ENCODE peak calls at places on chromosomes 5 and 9, in five cellular contexts. A, M, E, O and Q are unnamed samples.

GRCh38 chr5:177198738-177199137 is 65.2 kb downstream of the NSD1 start:
- DNase-seq in A (no peak), M (no peak), O (no peak), E (no peak), Q (no peak)

GRCh38 chr5:21424907-21425306 is 1428.2 kb downstream of the CDH12 start:
- DNase-seq in M (no peak), A (no peak), O (no peak), E (no peak), Q (no peak)

GRCh38 chr5:114782869-114783268 is 386.8 kb downstream of the TRIM36 start:
- DNase-seq in A (no peak), E (peak), M (peak), O (no peak), Q (peak)

GRCh38 chr9:18126776-18127175 is 347.2 kb upstream of the ADAMTSL1 start:
- DNase-seq in O (no peak), A (no peak), M (no peak), E (no peak), Q (no peak)

GRCh38 chr5:7419846-7420245 is 23.9 kb downstream of the ADCY2 start:
- DNase-seq in M (no peak), O (no peak), A (no peak), E (no peak), Q (no peak)

GRCh38 chr5:168885324-168886120 is 306.4 kb upstream of the PANK3 start:
- DNase-seq in M (peak), A (no peak), O (peak), E (no peak), Q (peak)

GRCh38 chr9:96219615-96220257 is 82.2 kb downstream of the HSD17B3 start:
- DNase-seq in E (peak), A (no peak), O (peak), M (peak), Q (peak)

GRCh38 chr5:20656262-20656661 is 668.3 kb upstream of the CDH18 start:
- DNase-seq in M (no peak), E (no peak), O (no peak), A (no peak), Q (no peak)

GRCh38 chr9:72022846-72023245 is 37.6 kb downstream of the C9orf57 start:
- DNase-seq in E (no peak), M (no peak), A (peak), O (peak), Q (no peak)

GRCh38 chr5:177968661-177969211 is 27.3 kb downstream of the PROP1 start:
- DNase-seq in O (no peak), A (no peak), E (no peak), M (no peak), Q (no peak)

GRCh38 chr5:91206734-91207133 is 176.4 kb downstream of the ARRDC3 start:
- DNase-seq in M (no peak), E (no peak), A (peak), O (peak), Q (no peak)

GRCh38 chr5:149172261-149172660 is 31.0 kb downstream of the ABLIM3 start:
- DNase-seq in E (no peak), O (peak), M (no peak), A (peak), Q (no peak)

GRCh38 chr9:136245194-136246150 is at the start of gene QSOX2:
- DNase-seq in A (peak), M (peak), E (peak), O (peak), Q (peak)

GRCh38 chr9:2260401-2261306 is 245.5 kb downstream of the SMARCA2 start:
- DNase-seq in A (peak), E (no peak), M (no peak), O (peak), Q (no peak)

GRCh38 chr9:2000314-2000713 is 14.8 kb upstream of the SMARCA2 start:
- DNase-seq in M (no peak), O (no peak), E (no peak), A (no peak), Q (no peak)

GRCh38 chr5:107670028-107670926 is 460 bp downstream of the EFNA5 start:
- DNase-seq in A (peak), O (peak), M (peak), E (no peak), Q (peak)

GRCh38 chr5:121741156-121741555 is 110.5 kb upstream of the FTMT start:
- DNase-seq in E (no peak), A (no peak), O (no peak), M (no peak), Q (no peak)

GRCh38 chr5:181100121-181101015 is 30.6 kb downstream of the OR2V1 start:
- DNase-seq in A (no peak), O (no peak), M (no peak), E (no peak), Q (no peak)

GRCh38 chr5:149959406-149960236 is 937 bp upstream of the SLC26A2 start:
- DNase-seq in M (no peak), E (no peak), A (peak), O (peak), Q (no peak)

GRCh38 chr9:109468927-109469326 is 29.2 kb downstream of the PTPN3 start:
- DNase-seq in A (no peak), M (no peak), O (no peak), E (no peak), Q (no peak)

GRCh38 chr5:154972476-154973080 is 31.7 kb downstream of the MRPL22 start:
- DNase-seq in A (peak), O (peak), E (no peak), M (peak), Q (no peak)

GRCh38 chr5:158943057-158943456 is 156.7 kb downstream of the EBF1 start:
- DNase-seq in M (peak), A (peak), E (no peak), O (peak), Q (peak)

GRCh38 chr9:125950880-125951471 is 203.8 kb downstream of the PBX3 start:
- DNase-seq in O (no peak), A (no peak), M (no peak), E (no peak), Q (no peak)

GRCh38 chr5:172443441-172444109 is 10.8 kb downstream of the SH3PXD2B start:
- DNase-seq in E (peak), M (peak), O (peak), A (peak), Q (peak)

GRCh38 chr9:22098636-22099332 is 89.7 kb upstream of the CDKN2B start:
- DNase-seq in E (no peak), O (no peak), A (no peak), M (no peak), Q (no peak)

GRCh38 chr5:28903643-28904042 is 1865.3 kb upstream of the CDH9 start:
- DNase-seq in O (no peak), A (peak), M (no peak), E (no peak), Q (no peak)

GRCh38 chr5:38500861-38501260 is 55.6 kb downstream of the LIFR start:
- DNase-seq in E (no peak), O (no peak), A (peak), M (no peak), Q (no peak)

GRCh38 chr5:81852277-81853004 is 101.5 kb upstream of the SSBP2 start:
- DNase-seq in O (peak), M (peak), A (no peak), E (peak), Q (peak)

GRCh38 chr5:160173-160510 is 31.2 kb upstream of the LRRC14B start:
- DNase-seq in M (no peak), E (no peak), A (no peak), O (peak), Q (no peak)

GRCh38 chr9:98861881-98862501 is 54.5 kb downstream of the GALNT12 start:
- DNase-seq in E (no peak), M (no peak), A (peak), O (no peak), Q (no peak)

GRCh38 chr9:78324068-78324650 is 27.2 kb downstream of the PSAT1 start:
- DNase-seq in E (no peak), O (no peak), M (no peak), A (no peak), Q (no peak)
- H3K27ac ChIP-seq in E (no peak), O (no peak), M (no peak), A (no peak), Q (no peak)

GRCh38 chr9:124769451-124770358 is 1.4 kb downstream of the NR6A1 start:
- DNase-seq in A (peak), E (peak), M (peak), O (peak), Q (peak)
- H3K27ac ChIP-seq in A (no peak), E (peak), M (peak), O (no peak), Q (no peak)

GRCh38 chr9:115981011-115981410 is 172.6 kb upstream of the PAPPA start:
- DNase-seq in E (no peak), M (no peak), A (no peak), O (no peak), Q (no peak)
- H3K27ac ChIP-seq in E (no peak), M (no peak), A (no peak), O (no peak), Q (no peak)

DNA sequence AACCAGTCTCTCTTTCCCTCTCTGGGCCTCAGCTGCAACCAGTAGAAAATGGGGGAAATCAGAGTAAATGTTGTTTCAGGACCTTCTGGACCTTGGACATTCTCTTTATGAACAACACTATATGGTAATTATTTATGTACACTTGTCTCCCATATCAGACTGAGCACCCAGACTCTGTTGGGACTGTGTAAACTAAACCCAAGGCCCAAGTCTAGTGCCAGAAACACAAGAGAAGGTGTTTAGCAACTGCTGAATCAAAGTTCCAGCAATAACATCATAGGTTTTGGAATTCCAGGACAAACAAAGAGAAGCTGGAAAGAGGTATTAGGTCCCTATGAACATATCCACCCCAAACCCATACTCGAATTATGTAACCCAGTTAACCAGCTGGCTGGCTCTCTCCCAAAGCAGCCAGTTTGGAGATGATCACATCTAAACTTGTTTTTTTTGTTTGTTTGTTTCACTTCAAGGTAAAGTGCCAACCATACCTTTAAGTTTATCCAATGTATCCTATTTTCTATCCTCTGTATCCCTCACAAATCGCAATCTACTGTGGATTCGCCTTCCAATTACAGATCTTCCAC is 1.9 kb upstream of the RNF38 start:
- DNase-seq in M (no peak), E (peak), A (no peak), O (no peak), Q (no peak)
- H3K27ac ChIP-seq in M (no peak), E (peak), A (no peak), O (no peak), Q (no peak)

GRCh38 chr5:138770291-138770690 is 17.1 kb downstream of the CTNNA1 start:
- DNase-seq in A (no peak), M (no peak), O (no peak), E (no peak), Q (no peak)
- H3K27ac ChIP-seq in A (no peak), M (no peak), O (no peak), E (no peak), Q (no peak)